ENCODE peak calls at places on chromosome 16, in five cellular contexts. H is OCI-LY7, I is ascending aorta, J is heart left ventricle, O is GM23248. E is an unnamed sample. For H3K9me3 and H3K4me1, the result is how much of the 10 kb centered on the place peaks cover.

GRCh38 chr16:29770250-29770929 is 7.7 kb upstream of the ZG16 start:
- DNase-seq in H (no peak), J (no peak), O (no peak), I (no peak), E (no peak)

GRCh38 chr16:27945233-27945975 is 118.1 kb downstream of the GSG1L start:
- DNase-seq in O (no peak), I (no peak), J (no peak), H (no peak), E (no peak)

GRCh38 chr16:15415411-15416070 is 18.8 kb upstream of the BMERB1 start:
- DNase-seq in J (no peak), H (no peak), O (peak), I (no peak), E (no peak)

GRCh38 chr16:4613636-4614570 is 785 bp downstream of the UBALD1 start:
- DNase-seq in J (no peak), I (no peak), H (peak), O (peak), E (no peak)

GRCh38 chr16:90010676-90011075 is 8.6 kb downstream of the DBNDD1 start:
- DNase-seq in I (no peak), O (no peak), H (no peak), J (no peak), E (no peak)

GRCh38 chr16:71570143-71570542 is 6.7 kb downstream of the TAT start:
- DNase-seq in H (no peak), J (no peak), O (no peak), I (no peak), E (no peak)

GRCh38 chr16:88568710-88569613 is 1.2 kb upstream of the ZC3H18 start:
- DNase-seq in O (no peak), H (no peak), J (no peak), I (no peak), E (no peak)

GRCh38 chr16:15034266-15035162 is 21.4 kb downstream of the NTAN1 start:
- DNase-seq in H (no peak), O (peak), J (no peak), I (no peak), E (no peak)

GRCh38 chr16:85668676-85669424 is 19.9 kb downstream of the GINS2 start:
- DNase-seq in H (no peak), J (no peak), O (no peak), I (no peak), E (no peak)

GRCh38 chr16:68643847-68644246 is 1.3 kb upstream of the CDH3 start:
- DNase-seq in J (no peak), O (no peak), H (no peak), I (no peak), E (no peak)
- H3K4me3 ChIP-seq in J (no peak), O (no peak), H (no peak), I (no peak), E (no peak)

DNA sequence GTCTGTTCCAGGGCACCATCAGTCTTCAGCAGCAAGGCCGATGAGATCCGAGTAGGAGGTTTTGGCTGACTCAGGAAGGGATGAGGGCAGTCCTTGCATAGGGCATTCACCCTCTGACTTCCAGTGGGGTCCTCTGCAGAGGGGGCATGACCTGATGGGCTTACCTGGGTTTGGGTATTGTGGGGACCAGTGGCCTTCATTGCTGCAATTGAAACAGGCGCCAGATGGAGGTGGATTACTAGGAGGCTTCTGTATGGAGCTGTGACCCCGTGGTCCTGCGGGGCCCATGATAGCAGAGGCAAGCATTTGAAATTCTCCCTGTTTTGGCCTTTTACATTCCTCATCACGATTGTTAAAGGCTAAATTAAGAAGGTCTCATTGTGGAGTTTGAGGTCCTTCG is 2448.7 kb downstream of the TP53TG3F start:
- DNase-seq in H (no peak), I (no peak), J (no peak), O (no peak), E (no peak)
- H3K9me3 ChIP-seq in H (under half), I (under half), J (under half), O (under half), E (under half)

GRCh38 chr16:55102077-55102476 is 171.4 kb downstream of the IRX5 start:
- DNase-seq in H (no peak), I (no peak), J (no peak), O (no peak), E (no peak)
- H3K4me1 ChIP-seq in H (under half), I (under half), J (under half), O (under half), E (under half)

GRCh38 chr16:57282510-57283213 is 1.8 kb downstream of the PLLP start:
- DNase-seq in O (no peak), I (no peak), H (no peak), J (no peak), E (no peak)
- H3K4me3 ChIP-seq in O (no peak), I (no peak), H (no peak), J (peak), E (no peak)

DNA sequence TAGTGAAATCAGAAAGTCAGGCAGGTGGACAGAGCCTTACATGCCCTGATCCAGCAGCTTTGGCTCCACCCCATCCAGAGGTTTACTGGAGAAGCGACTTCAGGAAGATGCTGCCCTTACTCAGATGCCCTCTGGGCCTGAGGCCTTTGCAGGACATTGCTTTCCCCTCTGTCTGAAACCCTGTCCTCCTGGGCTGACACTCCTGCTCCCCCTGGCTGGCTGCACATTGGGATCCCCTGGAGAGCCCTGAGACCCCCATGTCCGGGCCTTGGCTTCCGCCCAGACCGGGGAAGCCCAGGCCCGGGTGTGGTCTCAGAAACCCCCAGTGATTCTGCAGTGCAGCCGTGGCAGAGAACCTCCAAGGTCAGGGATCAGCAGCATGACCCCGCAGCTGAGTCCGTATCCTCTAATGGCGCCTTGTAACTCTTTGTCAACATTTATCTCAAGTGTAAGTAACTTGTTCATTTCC is 36.6 kb downstream of the BCO1 start:
- DNase-seq in O (no peak), H (no peak), I (no peak), J (no peak), E (no peak)
- H3K9me3 ChIP-seq in O (under half), H (under half), I (under half), J (under half), E (under half)

E was measured in tibial artery.